ENCODE peak calls at places on chromosomes 11 and 22, in seven cellular contexts. One of them, this sample, is unnamed.

GRCh38 chr22:29383740-29384139 is 4.6 kb downstream of the AP1B1 start:
- DNase-seq in neuronal stem cell: no peak
- DNase-seq in IMR-90: no peak
- DNase-seq in mesenchymal stem cell: no peak
- DNase-seq in trophoblast cell: no peak
- DNase-seq in mesendoderm: no peak
- DNase-seq in H9: no peak
- DNase-seq in this sample: no peak

GRCh38 chr11:122920579-122920978 is 38.0 kb downstream of the JHY start:
- DNase-seq in neuronal stem cell: peak; percentile 15
- DNase-seq in mesendoderm: peak; percentile 45
- DNase-seq in mesenchymal stem cell: no peak
- DNase-seq in IMR-90: no peak
- DNase-seq in H9: peak; percentile 36
- DNase-seq in trophoblast cell: no peak
- DNase-seq in this sample: no peak

GRCh38 chr11:78354741-78355705 is 62.6 kb downstream of the GAB2 start:
- DNase-seq in neuronal stem cell: no peak
- DNase-seq in IMR-90: no peak
- DNase-seq in mesendoderm: peak; percentile 64
- DNase-seq in H9: no peak
- DNase-seq in mesenchymal stem cell: peak; percentile 31
- DNase-seq in trophoblast cell: no peak
- DNase-seq in this sample: no peak

GRCh38 chr22:47095395-47096122 is 333.1 kb downstream of the TBC1D22A start:
- DNase-seq in mesenchymal stem cell: no peak
- DNase-seq in mesendoderm: no peak
- DNase-seq in H9: no peak
- DNase-seq in neuronal stem cell: no peak
- DNase-seq in IMR-90: peak; percentile 32
- DNase-seq in trophoblast cell: no peak
- DNase-seq in this sample: no peak

GRCh38 chr22:27312567-27313507 is 488.7 kb downstream of the MN1 start:
- DNase-seq in H9: no peak
- DNase-seq in trophoblast cell: no peak
- DNase-seq in neuronal stem cell: no peak
- DNase-seq in IMR-90: no peak
- DNase-seq in mesenchymal stem cell: no peak
- DNase-seq in mesendoderm: peak; percentile 16
- DNase-seq in this sample: peak; percentile 51

GRCh38 chr11:40125054-40125453 is 1334.4 kb downstream of the LRRC4C start:
- DNase-seq in IMR-90: no peak
- DNase-seq in H9: no peak
- DNase-seq in neuronal stem cell: no peak
- DNase-seq in trophoblast cell: no peak
- DNase-seq in mesenchymal stem cell: peak; percentile 10
- DNase-seq in mesendoderm: peak; percentile 31
- DNase-seq in this sample: no peak

GRCh38 chr11:14905104-14906033 is 13.3 kb upstream of the CYP2R1 start:
- DNase-seq in mesendoderm: peak; percentile 86
- DNase-seq in neuronal stem cell: no peak
- DNase-seq in H9: peak; percentile 90
- DNase-seq in trophoblast cell: no peak
- DNase-seq in IMR-90: peak; percentile 10
- DNase-seq in mesenchymal stem cell: peak; percentile 34
- DNase-seq in this sample: peak; percentile 74

GRCh38 chr11:11000546-11001283 is 142.9 kb upstream of the ZBED5 start:
- DNase-seq in neuronal stem cell: no peak
- DNase-seq in H9: no peak
- DNase-seq in mesendoderm: no peak
- DNase-seq in trophoblast cell: peak; percentile 63
- DNase-seq in IMR-90: no peak
- DNase-seq in mesenchymal stem cell: no peak
- DNase-seq in this sample: no peak

GRCh38 chr11:68505596-68505995 is 45.0 kb downstream of the PPP6R3 start:
- DNase-seq in mesenchymal stem cell: no peak
- DNase-seq in mesendoderm: no peak
- DNase-seq in trophoblast cell: no peak
- DNase-seq in H9: no peak
- DNase-seq in IMR-90: peak; percentile 42
- DNase-seq in neuronal stem cell: no peak
- DNase-seq in this sample: no peak

GRCh38 chr11:14542384-14542783 is 22.2 kb upstream of the PSMA1 start:
- DNase-seq in IMR-90: no peak
- DNase-seq in mesendoderm: no peak
- DNase-seq in mesenchymal stem cell: no peak
- DNase-seq in trophoblast cell: no peak
- DNase-seq in neuronal stem cell: no peak
- DNase-seq in H9: no peak
- DNase-seq in this sample: no peak

GRCh38 chr11:11243790-11244469 is 109.1 kb downstream of the CSNK2A3 start:
- DNase-seq in H9: peak; percentile 72
- DNase-seq in mesenchymal stem cell: peak; percentile 85
- DNase-seq in trophoblast cell: no peak
- DNase-seq in neuronal stem cell: peak; percentile 68
- DNase-seq in mesendoderm: peak; percentile 88
- DNase-seq in IMR-90: no peak
- DNase-seq in this sample: peak; percentile 67

GRCh38 chr11:8250446-8250845 is 13.2 kb downstream of the LMO1 start:
- DNase-seq in IMR-90: no peak
- DNase-seq in neuronal stem cell: no peak
- DNase-seq in mesendoderm: no peak
- DNase-seq in H9: peak; percentile 19
- DNase-seq in trophoblast cell: no peak
- DNase-seq in mesenchymal stem cell: no peak
- DNase-seq in this sample: no peak

GRCh38 chr22:27687984-27688545 is 113.5 kb downstream of the MN1 start:
- DNase-seq in neuronal stem cell: no peak
- DNase-seq in IMR-90: no peak
- DNase-seq in H9: no peak
- DNase-seq in mesenchymal stem cell: peak; percentile 37
- DNase-seq in trophoblast cell: no peak
- DNase-seq in mesendoderm: peak; percentile 66
- DNase-seq in this sample: no peak

GRCh38 chr11:102617491-102618026 is 7.6 kb downstream of the MMP20 start:
- DNase-seq in trophoblast cell: no peak
- DNase-seq in mesendoderm: no peak
- DNase-seq in neuronal stem cell: no peak
- DNase-seq in H9: no peak
- DNase-seq in IMR-90: no peak
- DNase-seq in mesenchymal stem cell: no peak
- DNase-seq in this sample: no peak

GRCh38 chr11:14537134-14537599 is 17.0 kb upstream of the PSMA1 start:
- DNase-seq in H9: no peak
- DNase-seq in mesendoderm: peak; percentile 46
- DNase-seq in mesenchymal stem cell: peak; percentile 48
- DNase-seq in IMR-90: peak; percentile 15
- DNase-seq in trophoblast cell: peak; percentile 15
- DNase-seq in neuronal stem cell: peak; percentile 18
- DNase-seq in this sample: no peak

GRCh38 chr22:29750559-29750958 is 16.2 kb downstream of the ZMAT5 start:
- DNase-seq in mesenchymal stem cell: no peak
- DNase-seq in mesendoderm: no peak
- DNase-seq in trophoblast cell: no peak
- DNase-seq in H9: no peak
- DNase-seq in neuronal stem cell: no peak
- DNase-seq in IMR-90: no peak
- DNase-seq in this sample: no peak

GRCh38 chr11:94134651-94135512 is 6.2 kb downstream of the PANX1 start:
- DNase-seq in H9: no peak
- DNase-seq in trophoblast cell: peak; percentile 80
- DNase-seq in mesendoderm: no peak
- DNase-seq in IMR-90: peak; percentile 96
- DNase-seq in neuronal stem cell: no peak
- DNase-seq in mesenchymal stem cell: peak; percentile 96
- DNase-seq in this sample: no peak

GRCh38 chr11:60265373-60266214 is 14.9 kb upstream of the MS4A4A start:
- DNase-seq in H9: no peak
- DNase-seq in trophoblast cell: peak; percentile 41
- DNase-seq in IMR-90: peak; percentile 7
- DNase-seq in mesendoderm: peak; percentile 62
- DNase-seq in mesenchymal stem cell: peak; percentile 50
- DNase-seq in neuronal stem cell: peak; percentile 54
- DNase-seq in this sample: no peak

GRCh38 chr11:96109265-96110030 is 185.5 kb upstream of the MTMR2 start:
- DNase-seq in IMR-90: peak; percentile 19
- DNase-seq in H9: no peak
- DNase-seq in mesendoderm: no peak
- DNase-seq in neuronal stem cell: no peak
- DNase-seq in trophoblast cell: no peak
- DNase-seq in mesenchymal stem cell: no peak
- DNase-seq in this sample: no peak
- H4K8ac ChIP-seq in IMR-90: peak overlapping the region; percentile 73
- H4K8ac ChIP-seq in H9: no peak overlapping the region
- H4K8ac ChIP-seq in mesendoderm: no peak overlapping the region
- H4K8ac ChIP-seq in neuronal stem cell: no peak overlapping the region
- H4K8ac ChIP-seq in trophoblast cell: peak overlapping the region; percentile 49
- H4K8ac ChIP-seq in mesenchymal stem cell: no peak overlapping the region
- H4K8ac ChIP-seq in this sample: no peak overlapping the region

GRCh38 chr11:61339490-61339878 is 6.5 kb downstream of the TKFC start:
- DNase-seq in IMR-90: no peak
- DNase-seq in neuronal stem cell: no peak
- DNase-seq in mesenchymal stem cell: no peak
- DNase-seq in H9: no peak
- DNase-seq in mesendoderm: no peak
- DNase-seq in trophoblast cell: no peak
- DNase-seq in this sample: no peak

GRCh38 chr11:61342207-61342803 is 9.3 kb downstream of the TKFC start:
- DNase-seq in IMR-90: no peak
- DNase-seq in mesendoderm: no peak
- DNase-seq in trophoblast cell: no peak
- DNase-seq in H9: no peak
- DNase-seq in mesenchymal stem cell: no peak
- DNase-seq in neuronal stem cell: no peak
- DNase-seq in this sample: no peak

GRCh38 chr11:61341706-61342105 is 8.7 kb downstream of the TKFC start:
- DNase-seq in neuronal stem cell: no peak
- DNase-seq in mesendoderm: no peak
- DNase-seq in IMR-90: no peak
- DNase-seq in trophoblast cell: no peak
- DNase-seq in mesenchymal stem cell: no peak
- DNase-seq in H9: no peak
- DNase-seq in this sample: no peak

GRCh38 chr11:61338783-61339489 is 5.9 kb downstream of the TKFC start:
- DNase-seq in H9: no peak
- DNase-seq in mesenchymal stem cell: no peak
- DNase-seq in IMR-90: no peak
- DNase-seq in trophoblast cell: no peak
- DNase-seq in neuronal stem cell: no peak
- DNase-seq in mesendoderm: no peak
- DNase-seq in this sample: no peak

GRCh38 chr11:61340985-61341384 is 8.0 kb downstream of the TKFC start:
- DNase-seq in IMR-90: no peak
- DNase-seq in mesendoderm: no peak
- DNase-seq in trophoblast cell: no peak
- DNase-seq in mesenchymal stem cell: no peak
- DNase-seq in H9: no peak
- DNase-seq in neuronal stem cell: no peak
- DNase-seq in this sample: no peak
- H4K8ac ChIP-seq in IMR-90: no peak overlapping the region
- H4K8ac ChIP-seq in mesendoderm: no peak overlapping the region
- H4K8ac ChIP-seq in trophoblast cell: no peak overlapping the region
- H4K8ac ChIP-seq in mesenchymal stem cell: no peak overlapping the region
- H4K8ac ChIP-seq in H9: no peak overlapping the region
- H4K8ac ChIP-seq in neuronal stem cell: no peak overlapping the region
- H4K8ac ChIP-seq in this sample: no peak overlapping the region

DNA sequence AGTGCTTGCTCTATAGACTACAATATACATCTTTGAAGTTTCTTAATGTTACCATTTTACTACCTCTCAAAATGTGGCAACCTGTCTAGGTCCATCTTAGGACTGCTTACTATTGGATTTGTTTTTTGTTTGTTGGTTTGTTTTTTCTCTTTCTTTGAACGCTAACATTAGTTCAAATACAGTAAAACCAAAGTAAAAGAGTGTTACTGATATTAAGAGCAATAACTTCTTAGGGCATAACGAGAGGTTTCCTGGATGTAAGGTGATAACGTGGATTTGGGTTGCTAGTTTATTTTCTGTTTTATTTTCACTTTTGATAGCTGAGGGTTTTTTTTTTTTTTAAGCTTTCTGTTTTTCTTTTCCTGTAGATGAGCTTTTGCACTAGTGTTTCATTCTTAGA is 43.6 kb downstream of the TMEM135 start:
- DNase-seq in mesenchymal stem cell: no peak
- DNase-seq in H9: no peak
- DNase-seq in trophoblast cell: no peak
- DNase-seq in neuronal stem cell: no peak
- DNase-seq in IMR-90: no peak
- DNase-seq in mesendoderm: no peak
- DNase-seq in this sample: no peak
- H4K8ac ChIP-seq in mesenchymal stem cell: no peak overlapping the region
- H4K8ac ChIP-seq in H9: no peak overlapping the region
- H4K8ac ChIP-seq in trophoblast cell: no peak overlapping the region
- H4K8ac ChIP-seq in neuronal stem cell: no peak overlapping the region
- H4K8ac ChIP-seq in IMR-90: no peak overlapping the region
- H4K8ac ChIP-seq in mesendoderm: no peak overlapping the region
- H4K8ac ChIP-seq in this sample: no peak overlapping the region

GRCh38 chr11:9566561-9567063 is 6.9 kb upstream of the WEE1 start:
- DNase-seq in mesenchymal stem cell: peak; percentile 95
- DNase-seq in H9: no peak
- DNase-seq in neuronal stem cell: no peak
- DNase-seq in IMR-90: peak; percentile 88
- DNase-seq in mesendoderm: no peak
- DNase-seq in trophoblast cell: peak; percentile 66
- DNase-seq in this sample: no peak

GRCh38 chr11:9568854-9569587 is 4.4 kb upstream of the WEE1 start:
- DNase-seq in trophoblast cell: peak; percentile 92
- DNase-seq in mesendoderm: peak; percentile 97
- DNase-seq in H9: peak; percentile 71
- DNase-seq in mesenchymal stem cell: peak; percentile 99
- DNase-seq in neuronal stem cell: no peak
- DNase-seq in IMR-90: peak; percentile 89
- DNase-seq in this sample: no peak

GRCh38 chr11:9568161-9568853 is 5.2 kb upstream of the WEE1 start:
- DNase-seq in mesendoderm: peak; percentile 57
- DNase-seq in IMR-90: peak; percentile 28
- DNase-seq in trophoblast cell: no peak
- DNase-seq in mesenchymal stem cell: no peak
- DNase-seq in neuronal stem cell: no peak
- DNase-seq in H9: no peak
- DNase-seq in this sample: no peak

GRCh38 chr11:9565822-9566560 is 7.5 kb upstream of the WEE1 start:
- DNase-seq in H9: peak; percentile 89
- DNase-seq in mesenchymal stem cell: peak; percentile 100
- DNase-seq in trophoblast cell: peak; percentile 95
- DNase-seq in IMR-90: peak; percentile 100
- DNase-seq in mesendoderm: peak; percentile 100
- DNase-seq in neuronal stem cell: peak; percentile 89
- DNase-seq in this sample: peak; percentile 60

GRCh38 chr11:9567401-9567800 is 6.1 kb upstream of the WEE1 start:
- DNase-seq in mesendoderm: no peak
- DNase-seq in trophoblast cell: peak; percentile 82
- DNase-seq in neuronal stem cell: no peak
- DNase-seq in H9: no peak
- DNase-seq in IMR-90: no peak
- DNase-seq in mesenchymal stem cell: no peak
- DNase-seq in this sample: no peak
- H4K8ac ChIP-seq in mesendoderm: no peak overlapping the region
- H4K8ac ChIP-seq in trophoblast cell: peak overlapping the region; percentile 86
- H4K8ac ChIP-seq in neuronal stem cell: no peak overlapping the region
- H4K8ac ChIP-seq in H9: no peak overlapping the region
- H4K8ac ChIP-seq in IMR-90: peak overlapping the region; percentile 67
- H4K8ac ChIP-seq in mesenchymal stem cell: no peak overlapping the region
- H4K8ac ChIP-seq in this sample: no peak overlapping the region

GRCh38 chr11:2912038-2912410 is 17.2 kb downstream of the PHLDA2 start:
- DNase-seq in IMR-90: no peak
- DNase-seq in mesenchymal stem cell: no peak
- DNase-seq in trophoblast cell: no peak
- DNase-seq in neuronal stem cell: no peak
- DNase-seq in H9: no peak
- DNase-seq in mesendoderm: no peak
- DNase-seq in this sample: no peak
- H4K8ac ChIP-seq in IMR-90: no peak overlapping the region
- H4K8ac ChIP-seq in mesenchymal stem cell: peak overlapping the region; percentile 30
- H4K8ac ChIP-seq in trophoblast cell: no peak overlapping the region
- H4K8ac ChIP-seq in neuronal stem cell: no peak overlapping the region
- H4K8ac ChIP-seq in H9: no peak overlapping the region
- H4K8ac ChIP-seq in mesendoderm: no peak overlapping the region
- H4K8ac ChIP-seq in this sample: no peak overlapping the region

This sample was measured in H1.